ENCODE peak calls at places on chromosomes 13 and 19, in five cellular contexts. One of them, this sample, is unnamed.

GRCh38 chr19:13060233-13060963 is 42.3 kb downstream of the LYL1 start:
- DNase-seq in neural progenitor cell: peak
- DNase-seq in endothelial cell: no peak
- DNase-seq in stimulated activated CD8-positive, alpha-beta memory T cell treated with anti-CD3 and anti-CD28 coated beads, Interleukin-7, amount 100 ng/mL, for 24 hours: no peak
- DNase-seq in posterior cingulate gyrus: no peak
- DNase-seq in this sample: peak

GRCh38 chr19:375395-376110 is 31.0 kb upstream of the MIER2 start:
- DNase-seq in neural progenitor cell: no peak
- DNase-seq in endothelial cell: no peak
- DNase-seq in stimulated activated CD8-positive, alpha-beta memory T cell treated with anti-CD3 and anti-CD28 coated beads, Interleukin-7, amount 100 ng/mL, for 24 hours: no peak
- DNase-seq in posterior cingulate gyrus: no peak
- DNase-seq in this sample: no peak

GRCh38 chr19:1847684-1848398 is 442 bp downstream of the REXO1 start:
- DNase-seq in neural progenitor cell: peak
- DNase-seq in endothelial cell: peak
- DNase-seq in stimulated activated CD8-positive, alpha-beta memory T cell treated with anti-CD3 and anti-CD28 coated beads, Interleukin-7, amount 100 ng/mL, for 24 hours: no peak
- DNase-seq in posterior cingulate gyrus: no peak
- DNase-seq in this sample: no peak

GRCh38 chr13:112876305-112877000 is 92.6 kb upstream of the MCF2L start:
- DNase-seq in neural progenitor cell: no peak
- DNase-seq in endothelial cell: no peak
- DNase-seq in stimulated activated CD8-positive, alpha-beta memory T cell treated with anti-CD3 and anti-CD28 coated beads, Interleukin-7, amount 100 ng/mL, for 24 hours: no peak
- DNase-seq in posterior cingulate gyrus: no peak
- DNase-seq in this sample: no peak

GRCh38 chr19:4970558-4971423 is 1.9 kb downstream of the KDM4B start:
- DNase-seq in neural progenitor cell: peak
- DNase-seq in endothelial cell: no peak
- DNase-seq in stimulated activated CD8-positive, alpha-beta memory T cell treated with anti-CD3 and anti-CD28 coated beads, Interleukin-7, amount 100 ng/mL, for 24 hours: no peak
- DNase-seq in posterior cingulate gyrus: no peak
- DNase-seq in this sample: no peak

GRCh38 chr19:16327911-16328823 is 3.5 kb downstream of the KLF2 start:
- DNase-seq in neural progenitor cell: no peak
- DNase-seq in endothelial cell: no peak
- DNase-seq in stimulated activated CD8-positive, alpha-beta memory T cell treated with anti-CD3 and anti-CD28 coated beads, Interleukin-7, amount 100 ng/mL, for 24 hours: no peak
- DNase-seq in posterior cingulate gyrus: peak
- DNase-seq in this sample: no peak

GRCh38 chr13:93260591-93260990 is 34.0 kb downstream of the GPC6 start:
- DNase-seq in neural progenitor cell: no peak
- DNase-seq in endothelial cell: no peak
- DNase-seq in stimulated activated CD8-positive, alpha-beta memory T cell treated with anti-CD3 and anti-CD28 coated beads, Interleukin-7, amount 100 ng/mL, for 24 hours: no peak
- DNase-seq in posterior cingulate gyrus: no peak
- DNase-seq in this sample: no peak

GRCh38 chr13:50846861-50847475 is 3.5 kb upstream of the DLEU7 start:
- DNase-seq in neural progenitor cell: no peak
- DNase-seq in endothelial cell: no peak
- DNase-seq in stimulated activated CD8-positive, alpha-beta memory T cell treated with anti-CD3 and anti-CD28 coated beads, Interleukin-7, amount 100 ng/mL, for 24 hours: no peak
- DNase-seq in posterior cingulate gyrus: no peak
- DNase-seq in this sample: no peak

GRCh38 chr13:91647361-91647970 is 249.0 kb downstream of the GPC5 start:
- DNase-seq in neural progenitor cell: peak
- DNase-seq in endothelial cell: peak
- DNase-seq in stimulated activated CD8-positive, alpha-beta memory T cell treated with anti-CD3 and anti-CD28 coated beads, Interleukin-7, amount 100 ng/mL, for 24 hours: no peak
- DNase-seq in posterior cingulate gyrus: no peak
- DNase-seq in this sample: no peak

GRCh38 chr13:24511019-24511823 is 1.4 kb downstream of the PARP4 start:
- DNase-seq in neural progenitor cell: peak
- DNase-seq in endothelial cell: no peak
- DNase-seq in stimulated activated CD8-positive, alpha-beta memory T cell treated with anti-CD3 and anti-CD28 coated beads, Interleukin-7, amount 100 ng/mL, for 24 hours: peak
- DNase-seq in posterior cingulate gyrus: no peak
- DNase-seq in this sample: peak

GRCh38 chr19:33467851-33468250 is 53.7 kb downstream of the PEPD start:
- DNase-seq in neural progenitor cell: no peak
- DNase-seq in endothelial cell: no peak
- DNase-seq in stimulated activated CD8-positive, alpha-beta memory T cell treated with anti-CD3 and anti-CD28 coated beads, Interleukin-7, amount 100 ng/mL, for 24 hours: no peak
- DNase-seq in posterior cingulate gyrus: no peak
- DNase-seq in this sample: no peak

GRCh38 chr19:8305798-8306197 is 2.4 kb downstream of the CD320 start:
- DNase-seq in neural progenitor cell: no peak
- DNase-seq in endothelial cell: no peak
- DNase-seq in stimulated activated CD8-positive, alpha-beta memory T cell treated with anti-CD3 and anti-CD28 coated beads, Interleukin-7, amount 100 ng/mL, for 24 hours: no peak
- DNase-seq in posterior cingulate gyrus: no peak
- DNase-seq in this sample: no peak

GRCh38 chr13:101945435-101945834 is 456.4 kb downstream of the FGF14 start:
- DNase-seq in neural progenitor cell: peak
- DNase-seq in endothelial cell: no peak
- DNase-seq in stimulated activated CD8-positive, alpha-beta memory T cell treated with anti-CD3 and anti-CD28 coated beads, Interleukin-7, amount 100 ng/mL, for 24 hours: no peak
- DNase-seq in posterior cingulate gyrus: no peak
- DNase-seq in this sample: no peak

GRCh38 chr13:80753951-80754350 is 413.0 kb upstream of the SPRY2 start:
- DNase-seq in neural progenitor cell: no peak
- DNase-seq in endothelial cell: no peak
- DNase-seq in stimulated activated CD8-positive, alpha-beta memory T cell treated with anti-CD3 and anti-CD28 coated beads, Interleukin-7, amount 100 ng/mL, for 24 hours: no peak
- DNase-seq in posterior cingulate gyrus: no peak
- DNase-seq in this sample: no peak

GRCh38 chr19:19399733-19400438 is 5.6 kb upstream of the GATAD2A start:
- DNase-seq in neural progenitor cell: no peak
- DNase-seq in endothelial cell: no peak
- DNase-seq in stimulated activated CD8-positive, alpha-beta memory T cell treated with anti-CD3 and anti-CD28 coated beads, Interleukin-7, amount 100 ng/mL, for 24 hours: no peak
- DNase-seq in posterior cingulate gyrus: no peak
- DNase-seq in this sample: no peak

GRCh38 chr13:94914829-94915228 is 202.5 kb upstream of the SOX21 start:
- DNase-seq in neural progenitor cell: no peak
- DNase-seq in endothelial cell: no peak
- DNase-seq in stimulated activated CD8-positive, alpha-beta memory T cell treated with anti-CD3 and anti-CD28 coated beads, Interleukin-7, amount 100 ng/mL, for 24 hours: no peak
- DNase-seq in posterior cingulate gyrus: no peak
- DNase-seq in this sample: no peak